ENCODE peak calls at places on chromosomes 12 and 14, in nine cellular contexts. O, M, A, R, J, Y, Q, L and Z are unnamed samples. For H3K4me1, the result is how much of the 10 kb centered on the place peaks cover.

GRCh38 chr14:87805315-87805723 is 187.7 kb downstream of the GALC start:
- DNase-seq in O (peak), M (peak), A (peak), R (peak), J (peak), Y (no peak), Q (peak), L (peak), Z (no peak)

GRCh38 chr12:71011261-71011660 is 90.7 kb upstream of the PTPRR start:
- DNase-seq in O (no peak), M (no peak), A (no peak), R (no peak), J (no peak), Y (no peak), Q (no peak), L (no peak), Z (no peak)

GRCh38 chr12:4037747-4038312 is 164.6 kb upstream of the PARP11 start:
- DNase-seq in O (peak), M (no peak), A (no peak), R (peak), J (peak), Y (no peak), Q (no peak), L (no peak), Z (no peak)

GRCh38 chr12:125055591-125055990 is 9.6 kb upstream of the AACS start:
- DNase-seq in O (no peak), M (no peak), A (no peak), R (no peak), J (no peak), Y (no peak), Q (no peak), L (no peak), Z (no peak)

GRCh38 chr12:58750484-58750883 is 169.8 kb downstream of the LRIG3 start:
- DNase-seq in O (no peak), M (no peak), A (no peak), R (no peak), J (peak), Y (no peak), Q (no peak), L (no peak), Z (no peak)

GRCh38 chr12:128388461-128388921 is 121.5 kb downstream of the TMEM132C start:
- DNase-seq in O (no peak), M (no peak), A (peak), R (no peak), J (peak), Y (no peak), Q (peak), L (no peak), Z (no peak)

GRCh38 chr12:8662592-8662991 is at the start of gene MFAP5:
- DNase-seq in O (no peak), M (no peak), A (no peak), R (no peak), J (peak), Y (no peak), Q (no peak), L (no peak), Z (no peak)

GRCh38 chr14:89983375-89983774 is 27.6 kb downstream of the TDP1 start:
- DNase-seq in O (no peak), M (no peak), A (no peak), R (no peak), J (no peak), Y (no peak), Q (no peak), L (no peak), Z (no peak)

GRCh38 chr12:108840605-108841328 is 16.6 kb downstream of the SSH1 start:
- DNase-seq in O (no peak), M (no peak), A (no peak), R (no peak), J (no peak), Y (no peak), Q (no peak), L (no peak), Z (no peak)

GRCh38 chr12:131944601-131945251 is 5.0 kb upstream of the EP400 start:
- DNase-seq in O (no peak), M (no peak), A (no peak), R (peak), J (no peak), Y (no peak), Q (peak), L (no peak), Z (peak)

GRCh38 chr14:29085546-29085945 is 319.0 kb downstream of the FOXG1 start:
- DNase-seq in O (no peak), M (no peak), A (no peak), R (no peak), J (no peak), Y (no peak), Q (no peak), L (no peak), Z (no peak)

GRCh38 chr12:99253068-99253467 is 394.5 kb upstream of the GARIN6 start:
- DNase-seq in O (no peak), M (no peak), A (no peak), R (no peak), J (no peak), Y (no peak), Q (no peak), L (peak), Z (no peak)

GRCh38 chr12:38158428-38159091 is 158.0 kb upstream of the ALG10B start:
- DNase-seq in O (no peak), M (no peak), A (no peak), R (no peak), J (no peak), Y (no peak), Q (no peak), L (no peak), Z (no peak)

GRCh38 chr12:52045794-52046199 is 5.4 kb upstream of the NR4A1 start:
- DNase-seq in O (no peak), M (peak), A (no peak), R (no peak), J (no peak), Y (no peak), Q (no peak), L (no peak), Z (peak)

GRCh38 chr12:26156201-26156871 is 31.5 kb upstream of the BHLHE41 start:
- DNase-seq in O (no peak), M (no peak), A (no peak), R (no peak), J (no peak), Y (no peak), Q (no peak), L (peak), Z (peak)

GRCh38 chr12:99558113-99558512 is 89.4 kb upstream of the GARIN6 start:
- DNase-seq in O (no peak), M (no peak), A (no peak), R (no peak), J (no peak), Y (no peak), Q (no peak), L (no peak), Z (no peak)

GRCh38 chr12:102478416-102479098 is 1.8 kb downstream of the IGF1 start:
- DNase-seq in O (no peak), M (no peak), A (no peak), R (no peak), J (no peak), Y (no peak), Q (peak), L (peak), Z (peak)

GRCh38 chr14:100421756-100422470 is 98.8 kb downstream of the SLC25A47 start:
- DNase-seq in O (peak), M (no peak), A (no peak), R (no peak), J (no peak), Y (no peak), Q (no peak), L (no peak), Z (no peak)

GRCh38 chr14:26839481-26839880 is 241.6 kb upstream of the NOVA1 start:
- DNase-seq in O (no peak), M (no peak), A (no peak), R (no peak), J (no peak), Y (no peak), Q (no peak), L (no peak), Z (no peak)

GRCh38 chr12:57611116-57611809 is at the start of gene ARHGEF25:
- DNase-seq in O (no peak), M (peak), A (peak), R (peak), J (peak), Y (no peak), Q (peak), L (no peak), Z (peak)

GRCh38 chr12:57607958-57608663 is 3.1 kb upstream of the ARHGEF25 start:
- DNase-seq in O (no peak), M (no peak), A (no peak), R (no peak), J (no peak), Y (no peak), Q (no peak), L (no peak), Z (no peak)

GRCh38 chr12:57610553-57611115 is 601 bp upstream of the ARHGEF25 start:
- DNase-seq in O (no peak), M (peak), A (peak), R (peak), J (peak), Y (no peak), Q (no peak), L (no peak), Z (peak)

GRCh38 chr12:57609091-57609780 is 2.0 kb upstream of the ARHGEF25 start:
- DNase-seq in O (no peak), M (no peak), A (no peak), R (no peak), J (no peak), Y (no peak), Q (no peak), L (no peak), Z (no peak)

GRCh38 chr12:57609781-57610552 is 1.3 kb upstream of the ARHGEF25 start:
- DNase-seq in O (no peak), M (peak), A (peak), R (no peak), J (no peak), Y (no peak), Q (no peak), L (no peak), Z (no peak)
- H3K4me1 ChIP-seq in O (under half), M (under half), A (half or more), R (under half), J (under half), Y (under half), Q (under half), L (under half), Z (under half)

GRCh38 chr14:70094106-70094505 is 94.6 kb downstream of the SLC8A3 start:
- DNase-seq in O (no peak), M (no peak), A (no peak), R (no peak), J (no peak), Y (no peak), Q (no peak), L (no peak), Z (no peak)

GRCh38 chr14:70098257-70098809 is 90.4 kb downstream of the SLC8A3 start:
- DNase-seq in O (no peak), M (no peak), A (no peak), R (no peak), J (no peak), Y (no peak), Q (no peak), L (no peak), Z (no peak)

GRCh38 chr14:70097576-70098256 is 91.0 kb downstream of the SLC8A3 start:
- DNase-seq in O (no peak), M (no peak), A (no peak), R (no peak), J (no peak), Y (no peak), Q (no peak), L (no peak), Z (no peak)

GRCh38 chr14:70094631-70095030 is 94.1 kb downstream of the SLC8A3 start:
- DNase-seq in O (no peak), M (no peak), A (no peak), R (no peak), J (no peak), Y (no peak), Q (no peak), L (no peak), Z (no peak)

GRCh38 chr14:70096866-70097265 is 91.9 kb downstream of the SLC8A3 start:
- DNase-seq in O (no peak), M (no peak), A (no peak), R (no peak), J (no peak), Y (no peak), Q (no peak), L (no peak), Z (no peak)
- TF ChIP-seq CTCF in O (no peak), M (peak), A (peak), R (no peak), J (no peak), Y (peak), Q (no peak), L (no peak), Z (no peak)

GRCh38 chr14:54702014-54702491 is 135.1 kb downstream of the SAMD4A start:
- DNase-seq in O (no peak), M (no peak), A (no peak), R (no peak), J (no peak), Y (no peak), Q (no peak), L (no peak), Z (no peak)
- H3K4me1 ChIP-seq in O (under half), M (under half), A (half or more), R (under half), J (under half), Y (under half), Q (under half), L (under half), Z (under half)

GRCh38 chr14:104792945-104793702 is 2.4 kb downstream of the AKT1 start:
- DNase-seq in O (no peak), M (no peak), A (no peak), R (no peak), J (no peak), Y (no peak), Q (no peak), L (no peak), Z (no peak)
- TF ChIP-seq CTCF in O (no peak), M (no peak), A (no peak), R (no peak), J (no peak), Y (no peak), Q (no peak), L (no peak), Z (no peak)

GRCh38 chr14:52048641-52049204 is 20.1 kb downstream of the NID2 start:
- DNase-seq in O (no peak), M (no peak), A (no peak), R (no peak), J (peak), Y (no peak), Q (no peak), L (no peak), Z (no peak)
- H3K4me1 ChIP-seq in O (under half), M (half or more), A (half or more), R (under half), J (under half), Y (under half), Q (under half), L (under half), Z (under half)

GRCh38 chr14:40618225-40618898 is 988.3 kb upstream of the LRFN5 start:
- DNase-seq in O (no peak), M (no peak), A (no peak), R (no peak), J (no peak), Y (no peak), Q (no peak), L (no peak), Z (no peak)
- TF ChIP-seq CTCF in O (no peak), M (no peak), A (no peak), R (no peak), J (no peak), Y (no peak), Q (no peak), L (no peak), Z (no peak)

GRCh38 chr14:71891185-71891584 is 41.0 kb upstream of the RGS6 start:
- DNase-seq in O (no peak), M (no peak), A (no peak), R (no peak), J (no peak), Y (no peak), Q (no peak), L (no peak), Z (no peak)
- H3K4me1 ChIP-seq in O (under half), M (under half), A (under half), R (under half), J (under half), Y (under half), Q (under half), L (under half), Z (under half)

GRCh38 chr12:30795660-30796507 is 41.1 kb upstream of the CAPRIN2 start:
- DNase-seq in O (peak), M (peak), A (peak), R (peak), J (no peak), Y (peak), Q (peak), L (no peak), Z (peak)
- TF ChIP-seq CTCF in O (no peak), M (no peak), A (peak), R (peak), J (peak), Y (no peak), Q (no peak), L (no peak), Z (no peak)